ENCODE peak calls at places on chromosomes 13 and 19, in six cellular contexts. K is Daoy; I is SHP77; S is endodermal cell; W is KG1; C is stimulated activated CD4-positive, alpha-beta T cell treated with anti-CD3 and anti-CD28 coated beads, Interleukin-12 subunit alpha, Interleukin-12 subunit beta, amount 100 ng/mL, for 48 hours. J is an unnamed sample.

GRCh38 chr13:111313911-111314425 is 6.5 kb upstream of the TEX29 start:
- DNase-seq in K (no peak), I (no peak), S (no peak), W (no peak), C (no peak), J (no peak)

GRCh38 chr13:106291006-106291405 is 244.5 kb downstream of the EFNB2 start:
- DNase-seq in K (peak), I (no peak), S (no peak), W (no peak), C (no peak), J (no peak)

GRCh38 chr19:58182577-58182988 is 278 bp upstream of the ZNF274 start:
- DNase-seq in K (no peak), I (no peak), S (no peak), W (no peak), C (no peak), J (no peak)

GRCh38 chr13:79997244-79997643 is 343.7 kb downstream of the SPRY2 start:
- DNase-seq in K (no peak), I (no peak), S (no peak), W (no peak), C (no peak), J (no peak)

GRCh38 chr19:42965204-42965603 is 28.2 kb upstream of the PSG7 start:
- DNase-seq in K (peak), I (no peak), S (no peak), W (no peak), C (no peak), J (no peak)

GRCh38 chr13:22256111-22256639 is 585.3 kb downstream of the FGF9 start:
- DNase-seq in K (no peak), I (no peak), S (no peak), W (no peak), C (no peak), J (no peak)

GRCh38 chr19:32448026-32448425 is 42.5 kb downstream of the DPY19L3 start:
- DNase-seq in K (no peak), I (no peak), S (no peak), W (no peak), C (no peak), J (no peak)

GRCh38 chr13:44576396-44577235 is 486 bp upstream of the TSC22D1 start:
- DNase-seq in K (peak), I (no peak), S (peak), W (no peak), C (no peak), J (no peak)

GRCh38 chr19:2050349-2050990 is 574 bp downstream of the MKNK2 start:
- DNase-seq in K (no peak), I (no peak), S (no peak), W (no peak), C (no peak), J (no peak)

GRCh38 chr13:53501387-53501786 is 472.8 kb downstream of the OLFM4 start:
- DNase-seq in K (no peak), I (no peak), S (no peak), W (no peak), C (no peak), J (no peak)

GRCh38 chr13:55563267-55563666 is 1577.5 kb upstream of the PRR20A start:
- DNase-seq in K (no peak), I (no peak), S (no peak), W (no peak), C (no peak), J (no peak)

GRCh38 chr19:485583-486236 is 10.6 kb upstream of the MADCAM1 start:
- DNase-seq in K (peak), I (no peak), S (peak), W (no peak), C (no peak), J (no peak)

GRCh38 chr19:46614114-46614701 is 10.7 kb downstream of the PTGIR start:
- DNase-seq in K (peak), I (peak), S (peak), W (peak), C (peak), J (peak)

GRCh38 chr13:91659583-91660415 is 261.4 kb downstream of the GPC5 start:
- DNase-seq in K (no peak), I (no peak), S (no peak), W (no peak), C (no peak), J (peak)

GRCh38 chr13:27967203-27967735 is 1.8 kb downstream of the CDX2 start:
- DNase-seq in K (no peak), I (no peak), S (no peak), W (no peak), C (no peak), J (no peak)

GRCh38 chr13:76129305-76130040 is 493.3 kb downstream of the LMO7 start:
- DNase-seq in K (no peak), I (no peak), S (no peak), W (no peak), C (no peak), J (no peak)

GRCh38 chr13:47148543-47148942 is 251.7 kb upstream of the HTR2A start:
- DNase-seq in K (no peak), I (no peak), S (no peak), W (no peak), C (no peak), J (no peak)

GRCh38 chr13:35211949-35212348 is 264.5 kb downstream of the MAB21L1 start:
- DNase-seq in K (no peak), I (no peak), S (no peak), W (no peak), C (no peak), J (no peak)

GRCh38 chr19:11089254-11090013 is at the start of gene LDLR:
- DNase-seq in K (peak), I (peak), S (peak), W (peak), C (peak), J (peak)

J was measured in DMS153.